ENCODE peak calls at places on chromosomes 2 and 18, in ten cellular contexts. J, E, W, P, U, L, Q, X, O and G are unnamed samples.

GRCh38 chr2:173931751-173932150 is 33.4 kb downstream of the SP3 start:
- DNase-seq in L (no peak), P (no peak), U (no peak), E (no peak), Q (no peak), O (no peak), X (no peak), W (no peak), J (no peak), G (no peak)

GRCh38 chr2:23803965-23804542 is 122.9 kb downstream of the ATAD2B start:
- DNase-seq in X (peak), O (no peak), Q (no peak), U (peak), L (peak), J (peak), P (no peak), W (peak), E (no peak), G (no peak)

GRCh38 chr18:73959341-73959740 is 188.3 kb downstream of the FBXO15 start:
- DNase-seq in Q (no peak), X (peak), J (no peak), L (no peak), W (no peak), U (no peak), P (no peak), O (no peak), E (no peak), G (no peak)

GRCh38 chr2:232655392-232655791 is 22.0 kb downstream of the EFHD1 start:
- DNase-seq in E (no peak), P (no peak), Q (no peak), U (peak), J (no peak), L (no peak), O (no peak), X (no peak), W (no peak), G (no peak)

GRCh38 chr2:164975885-164976284 is 20.6 kb upstream of the SLC38A11 start:
- DNase-seq in J (no peak), Q (no peak), W (no peak), X (no peak), P (no peak), U (no peak), E (no peak), L (no peak), O (no peak), G (no peak)

GRCh38 chr2:218081695-218082094 is 12.6 kb downstream of the RUFY4 start:
- DNase-seq in U (no peak), E (no peak), O (no peak), W (no peak), X (peak), Q (peak), J (no peak), L (no peak), P (no peak), G (no peak)

GRCh38 chr2:107810734-107811133 is 16.0 kb upstream of the RGPD4 start:
- DNase-seq in P (no peak), L (no peak), O (no peak), E (no peak), Q (no peak), J (no peak), X (no peak), W (no peak), U (no peak), G (no peak)

GRCh38 chr2:11656252-11656651 is 13.7 kb downstream of the NTSR2 start:
- DNase-seq in J (no peak), L (no peak), O (no peak), P (no peak), Q (no peak), E (no peak), X (no peak), W (no peak), U (no peak), G (no peak)

GRCh38 chr2:33476100-33476792 is at the start of gene RASGRP3:
- DNase-seq in J (peak), E (peak), W (peak), P (peak), X (peak), U (peak), Q (peak), O (peak), L (peak), G (peak)

GRCh38 chr2:227643990-227644551 is 22.5 kb upstream of the SCYGR5 start:
- DNase-seq in U (no peak), J (no peak), Q (no peak), L (no peak), P (no peak), X (no peak), E (no peak), O (no peak), W (no peak), G (no peak)

GRCh38 chr18:80245781-80246655 is 1.3 kb downstream of the PARD6G start:
- DNase-seq in J (no peak), X (no peak), W (peak), P (peak), Q (peak), U (no peak), L (peak), O (no peak), E (no peak), G (no peak)

GRCh38 chr2:66069937-66070716 is 364.8 kb upstream of the MEIS1 start:
- DNase-seq in U (no peak), O (no peak), P (no peak), J (no peak), L (no peak), W (no peak), Q (no peak), E (no peak), X (no peak), G (no peak)

GRCh38 chr18:68734311-68734710 is 19.4 kb upstream of the TMX3 start:
- DNase-seq in P (no peak), O (no peak), J (no peak), W (no peak), X (peak), E (no peak), L (no peak), U (no peak), Q (peak), G (no peak)

GRCh38 chr2:39737661-39738060 is 41.4 kb downstream of the THUMPD2 start:
- DNase-seq in J (no peak), U (no peak), L (peak), Q (peak), W (no peak), P (peak), E (no peak), O (no peak), X (peak), G (no peak)

GRCh38 chr2:197538412-197538811 is 22.5 kb downstream of the MOB4 start:
- DNase-seq in W (no peak), E (no peak), O (no peak), L (no peak), J (no peak), U (no peak), P (no peak), Q (peak), X (peak), G (no peak)

GRCh38 chr2:138782378-138782777 is 2.2 kb upstream of the NXPH2 start:
- DNase-seq in U (no peak), E (no peak), J (no peak), P (no peak), Q (no peak), W (no peak), X (no peak), L (no peak), O (no peak), G (no peak)

GRCh38 chr2:71667256-71668182 is 214.2 kb downstream of the DYSF start:
- DNase-seq in J (no peak), U (no peak), O (no peak), X (no peak), L (no peak), Q (no peak), W (no peak), E (no peak), P (no peak), G (no peak)

GRCh38 chr2:62660582-62661262 is 44.8 kb upstream of the EHBP1 start:
- DNase-seq in Q (peak), E (peak), W (no peak), L (no peak), J (no peak), U (no peak), P (no peak), X (peak), O (no peak), G (no peak)

GRCh38 chr2:236859896-236860295 is 225.8 kb upstream of the COPS8 start:
- DNase-seq in X (no peak), J (no peak), U (no peak), Q (no peak), L (no peak), O (no peak), W (no peak), E (no peak), P (no peak), G (no peak)

GRCh38 chr2:74534411-74534810 is 4.7 kb downstream of the HTRA2 start:
- DNase-seq in U (no peak), E (no peak), W (no peak), P (no peak), L (no peak), O (no peak), Q (peak), J (no peak), X (no peak), G (no peak)

GRCh38 chr2:74538881-74539339 is 9.2 kb downstream of the HTRA2 start:
- DNase-seq in P (no peak), E (no peak), W (no peak), U (no peak), J (no peak), Q (peak), O (no peak), L (no peak), X (no peak), G (no peak)

GRCh38 chr2:74537140-74537539 is 7.4 kb downstream of the HTRA2 start:
- DNase-seq in U (no peak), W (no peak), X (no peak), P (no peak), Q (peak), E (no peak), J (no peak), L (no peak), O (no peak), G (no peak)

GRCh38 chr2:74535440-74535965 is 5.8 kb downstream of the HTRA2 start:
- DNase-seq in W (no peak), E (no peak), Q (peak), J (no peak), O (no peak), U (no peak), L (no peak), X (no peak), P (no peak), G (no peak)

DNA sequence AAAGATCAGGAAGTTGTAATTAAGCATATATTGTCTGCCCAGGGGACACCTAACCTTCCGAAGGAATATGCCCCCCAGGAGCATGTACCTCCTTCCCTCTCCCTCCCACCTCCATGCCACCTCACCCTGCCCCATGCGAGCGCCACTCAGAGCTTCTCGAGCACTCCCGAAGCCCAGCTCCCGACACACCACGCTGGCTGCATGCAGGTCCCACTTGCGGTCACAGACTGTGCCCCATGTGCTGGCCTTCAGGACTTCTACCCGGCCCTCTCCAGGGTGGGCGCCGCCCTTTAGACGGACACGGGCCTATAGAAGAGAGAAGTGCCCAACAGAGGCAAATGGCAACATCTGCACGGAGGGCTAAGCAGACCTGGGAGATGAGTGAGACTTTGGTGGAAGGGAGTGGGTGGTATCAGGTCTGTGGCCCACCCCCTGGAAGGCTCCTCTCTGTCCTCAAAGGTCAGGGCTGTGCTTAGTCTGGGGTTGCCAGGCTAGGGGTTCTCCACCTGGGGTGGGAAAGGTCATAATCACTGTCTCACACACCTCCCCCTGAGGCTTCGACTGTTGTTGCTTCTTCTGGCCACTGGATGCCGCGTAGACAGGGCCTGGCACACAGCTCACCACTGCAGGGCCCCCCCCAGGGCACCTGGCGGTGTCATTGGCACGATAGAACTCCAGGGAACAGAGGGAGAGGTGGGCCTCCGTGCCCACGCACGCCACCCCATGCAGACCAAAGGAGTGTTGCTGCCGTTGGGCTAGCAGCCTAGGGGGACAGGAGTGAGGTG is 6.6 kb downstream of the HTRA2 start:
- DNase-seq in E (no peak), L (no peak), U (no peak), X (no peak), Q (peak), W (no peak), O (no peak), J (no peak), P (no peak), G (no peak)
- TF ChIP-seq CTCF in E (no peak), L (no peak), U (no peak), X (no peak), Q (no peak), W (no peak), O (no peak), J (no peak), P (no peak), G (no peak)

DNA sequence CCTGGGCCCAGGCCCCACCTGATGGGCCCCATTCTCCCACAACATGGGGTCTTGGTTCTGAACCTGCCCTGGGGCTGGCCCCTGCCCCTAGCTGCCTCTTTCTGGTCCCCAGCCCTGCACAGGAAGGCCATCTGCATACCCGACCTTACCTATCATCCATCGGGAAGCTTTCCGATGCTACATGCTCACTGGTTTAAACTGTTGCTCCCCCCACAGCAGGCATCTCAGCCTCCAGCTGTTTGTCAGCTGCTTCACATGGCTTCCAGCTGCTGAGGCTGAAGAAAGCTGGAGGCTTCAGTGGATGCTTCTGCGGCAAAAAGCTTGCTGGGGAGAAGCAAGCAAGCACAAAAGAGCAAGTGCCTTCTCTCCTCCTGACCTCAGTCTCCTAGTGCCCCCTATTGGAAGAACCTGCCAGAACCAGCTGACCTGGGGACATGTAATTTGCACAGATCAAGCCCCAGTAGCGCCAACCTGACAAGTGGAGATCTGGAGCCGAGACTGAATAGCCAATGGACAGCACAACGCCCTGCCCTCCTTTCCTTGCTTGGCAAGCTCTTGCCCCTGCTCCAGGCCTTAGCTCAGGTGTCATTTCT is 24.1 kb upstream of the RHOB start:
- DNase-seq in U (no peak), P (no peak), J (no peak), Q (no peak), W (no peak), X (peak), O (no peak), L (no peak), E (no peak), G (no peak)
- TF ChIP-seq CTCF in U (no peak), P (no peak), J (no peak), Q (no peak), W (peak), X (peak), O (no peak), L (no peak), E (no peak), G (no peak)

DNA sequence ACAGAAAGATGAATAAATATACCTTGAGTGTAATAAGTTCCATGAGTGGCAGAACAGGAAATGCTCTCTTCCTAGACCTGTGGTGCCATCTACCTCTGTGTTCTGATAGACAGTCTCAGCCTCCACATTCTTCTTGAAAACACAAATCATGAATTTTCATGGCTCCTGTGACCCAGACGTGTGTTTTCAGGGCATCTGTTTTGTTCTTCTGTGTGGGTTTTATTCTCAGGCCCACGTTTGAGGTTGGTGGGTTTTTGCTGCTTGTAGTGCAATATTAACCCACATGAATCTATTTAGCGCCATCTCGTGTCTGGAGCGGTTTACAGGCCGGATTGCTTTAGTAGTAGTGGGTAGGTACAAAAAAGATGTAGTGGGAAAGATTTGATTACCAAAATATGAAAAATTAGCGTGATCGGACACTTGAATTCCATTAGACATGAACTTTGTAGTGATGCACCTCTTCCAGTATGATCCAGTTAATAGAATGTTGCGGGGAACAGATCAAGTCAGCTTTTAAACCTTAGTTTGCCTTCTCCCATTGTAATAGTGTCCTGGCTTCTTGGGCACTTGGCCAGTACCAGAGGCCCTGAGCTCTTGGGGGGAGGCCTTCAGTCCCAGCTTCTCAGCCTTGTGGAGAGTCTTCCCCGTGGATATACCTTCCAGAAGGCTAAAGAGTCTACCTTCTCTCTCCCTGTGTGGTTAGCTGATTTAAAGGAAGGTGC is 256.5 kb downstream of the TPGS2 start:
- DNase-seq in J (peak), Q (peak), E (no peak), W (peak), O (no peak), L (no peak), U (no peak), X (peak), P (peak), G (no peak)
- TF ChIP-seq CTCF in J (peak), Q (peak), E (peak), W (peak), O (peak), L (no peak), U (peak), X (peak), P (peak), G (no peak)

GRCh38 chr2:8190279-8190678 is 491.6 kb upstream of the ID2 start:
- DNase-seq in L (no peak), U (no peak), O (no peak), P (no peak), X (no peak), W (no peak), E (no peak), J (no peak), Q (no peak), G (no peak)

GRCh38 chr2:8193146-8193545 is 488.7 kb upstream of the ID2 start:
- DNase-seq in P (no peak), Q (no peak), W (no peak), O (no peak), E (no peak), U (no peak), L (no peak), X (no peak), J (no peak), G (no peak)

GRCh38 chr2:8189316-8189715 is 492.5 kb upstream of the ID2 start:
- DNase-seq in W (no peak), P (no peak), O (no peak), E (no peak), X (no peak), L (no peak), U (no peak), J (no peak), Q (no peak), G (no peak)

GRCh38 chr2:8193686-8194615 is 487.9 kb upstream of the ID2 start:
- DNase-seq in W (no peak), J (no peak), P (peak), L (no peak), U (no peak), X (no peak), O (no peak), E (no peak), Q (no peak), G (no peak)

GRCh38 chr2:8191427-8191826 is 490.4 kb upstream of the ID2 start:
- DNase-seq in W (no peak), P (no peak), X (no peak), Q (no peak), J (no peak), L (no peak), O (no peak), U (no peak), E (no peak), G (no peak)
- TF ChIP-seq CTCF in W (no peak), P (no peak), X (no peak), Q (no peak), J (no peak), L (no peak), O (no peak), U (no peak), E (no peak), G (no peak)

GRCh38 chr2:95307878-95308277 is 10.7 kb downstream of the KCNIP3 start:
- DNase-seq in L (no peak), E (no peak), U (no peak), J (no peak), O (no peak), X (no peak), P (no peak), Q (no peak), W (no peak), G (no peak)
- TF ChIP-seq CTCF in L (no peak), E (no peak), U (no peak), J (no peak), O (no peak), X (no peak), P (no peak), Q (no peak), W (no peak), G (no peak)

GRCh38 chr2:126660068-126660467 is 4.1 kb downstream of the GYPC start:
- DNase-seq in Q (no peak), U (no peak), O (no peak), X (no peak), W (no peak), E (no peak), P (no peak), J (no peak), L (no peak), G (no peak)

GRCh38 chr2:126657636-126658315 is 1.8 kb downstream of the GYPC start:
- DNase-seq in O (peak), L (peak), Q (peak), U (peak), W (peak), J (no peak), X (peak), P (peak), E (peak), G (peak)

GRCh38 chr2:126658316-126658909 is 2.5 kb downstream of the GYPC start:
- DNase-seq in L (no peak), J (no peak), O (no peak), E (no peak), W (no peak), U (no peak), Q (no peak), X (no peak), P (no peak), G (no peak)

GRCh38 chr2:126657146-126657635 is 1.2 kb downstream of the GYPC start:
- DNase-seq in U (peak), O (no peak), Q (peak), J (no peak), X (peak), W (no peak), L (peak), P (peak), E (no peak), G (no peak)

DNA sequence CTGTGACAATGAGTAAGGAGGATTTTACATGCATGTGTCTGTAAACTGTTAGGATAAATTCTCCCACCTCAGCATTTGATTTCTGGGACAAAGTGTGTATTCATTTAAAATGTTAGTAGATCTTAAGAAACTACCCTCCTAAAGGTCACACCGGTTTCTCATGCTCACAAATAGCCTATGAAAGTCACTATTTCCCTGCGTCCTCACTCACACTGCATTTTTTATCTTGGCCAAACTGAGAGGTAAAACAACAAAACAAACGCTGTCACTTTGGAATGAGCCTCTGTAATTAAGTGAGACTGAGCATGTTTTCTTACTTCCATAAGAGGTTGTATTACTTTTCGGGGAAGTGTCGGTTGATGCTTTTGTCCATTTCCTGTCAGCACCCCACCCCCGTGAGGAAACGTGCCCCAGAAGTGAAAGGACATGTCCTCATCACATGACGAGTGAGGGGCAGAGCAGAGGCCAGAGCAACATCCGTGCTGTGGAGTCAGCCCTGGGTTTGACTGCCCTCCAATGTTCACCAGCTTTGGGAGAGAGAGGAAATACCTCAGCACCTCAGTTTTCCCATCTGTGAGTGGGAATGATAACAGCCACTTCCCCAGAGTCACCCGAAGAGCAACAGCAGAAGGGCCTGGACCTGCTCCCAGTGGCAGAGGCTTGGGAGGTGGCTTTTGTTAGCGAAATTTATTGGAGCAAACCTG is 3.1 kb downstream of the GYPC start:
- DNase-seq in J (no peak), P (no peak), Q (peak), E (peak), X (peak), O (peak), L (peak), W (peak), U (peak), G (peak)
- TF ChIP-seq CTCF in J (no peak), P (no peak), Q (no peak), E (no peak), X (peak), O (no peak), L (no peak), W (peak), U (no peak), G (no peak)